ENCODE peak calls at places on chromosome 17, in ten cellular contexts. Y is iris pigment epithelial cell, N is KG1, G is GM23338, T is fibroblast of the aortic adventitia, M is thoracic aorta, U is kidney glomerular epithelial cell, Z is endothelial cell, S is NCI-H1436 treated with DMSO at 0.1 percent for 48 hours, H is NCI-H2081. V is an unnamed sample.

GRCh38 chr17:58358408-58359172 is 6.6 kb upstream of the SUPT4H1 start:
- DNase-seq in S (no peak), Z (no peak), U (no peak), H (no peak), Y (no peak), G (no peak), M (no peak), N (no peak), T (no peak), V (no peak)

GRCh38 chr17:82238562-82239201 is 9.8 kb downstream of the SLC16A3 start:
- DNase-seq in H (peak), M (no peak), Z (peak), G (no peak), Y (peak), U (peak), S (peak), N (no peak), T (peak), V (no peak)

GRCh38 chr17:660453-660852 is 54.2 kb downstream of the VPS53 start:
- DNase-seq in H (no peak), Z (no peak), T (no peak), N (no peak), U (no peak), G (no peak), S (no peak), M (no peak), Y (no peak), V (no peak)

GRCh38 chr17:83170571-83171260 is 91.3 kb downstream of the METRNL start:
- DNase-seq in Z (no peak), M (no peak), S (no peak), H (no peak), G (no peak), Y (no peak), N (no peak), U (no peak), T (no peak), V (no peak)

GRCh38 chr17:38875477-38876080 is 5.7 kb downstream of the LASP1 start:
- DNase-seq in U (no peak), S (no peak), M (no peak), Z (no peak), G (no peak), H (no peak), N (no peak), T (no peak), Y (no peak), V (no peak)

GRCh38 chr17:35069311-35069710 is 5.8 kb upstream of the RFFL start:
- DNase-seq in U (peak), Y (peak), M (no peak), G (no peak), N (no peak), H (no peak), S (no peak), Z (no peak), T (peak), V (no peak)

GRCh38 chr17:46160169-46160568 is 33.1 kb downstream of the KANSL1 start:
- DNase-seq in U (no peak), Z (no peak), Y (no peak), M (no peak), S (no peak), T (no peak), N (no peak), H (no peak), G (no peak), V (no peak)

GRCh38 chr17:4744999-4745969 is 5.6 kb upstream of the CXCL16 start:
- DNase-seq in G (peak), U (no peak), H (no peak), S (no peak), T (no peak), M (no peak), Z (peak), Y (no peak), N (no peak), V (peak)

GRCh38 chr17:14593956-14594355 is 293.1 kb downstream of the HS3ST3B1 start:
- DNase-seq in G (no peak), T (no peak), S (no peak), M (no peak), Z (no peak), N (no peak), U (no peak), H (no peak), Y (no peak), V (no peak)

GRCh38 chr17:77487211-77487629 is 346.5 kb downstream of the SEC14L1 start:
- DNase-seq in M (no peak), N (no peak), Y (no peak), H (no peak), U (no peak), G (no peak), S (no peak), T (no peak), Z (no peak), V (no peak)

GRCh38 chr17:79850571-79851460 is 11.6 kb upstream of the CBX4 start:
- DNase-seq in N (no peak), T (peak), Z (no peak), Y (peak), S (no peak), G (no peak), H (no peak), M (no peak), U (peak), V (no peak)

GRCh38 chr17:67322039-67322787 is 44.2 kb downstream of the PSMD12 start:
- DNase-seq in Y (no peak), Z (no peak), S (no peak), T (no peak), M (no peak), N (no peak), U (no peak), H (peak), G (peak), V (peak)

GRCh38 chr17:73455050-73455687 is 143.4 kb upstream of the CDC42EP4 start:
- DNase-seq in G (no peak), Z (no peak), N (no peak), U (no peak), H (peak), M (peak), T (no peak), Y (no peak), S (no peak), V (peak)

GRCh38 chr17:36501963-36502362 is 15.5 kb downstream of the ZNHIT3 start:
- DNase-seq in M (no peak), Y (no peak), G (no peak), H (no peak), Z (no peak), S (no peak), T (no peak), U (no peak), N (no peak), V (no peak)

GRCh38 chr17:4492762-4493561 is 5.7 kb upstream of the SPNS2 start:
- DNase-seq in Z (peak), H (no peak), T (peak), N (no peak), Y (peak), S (no peak), U (peak), G (peak), M (no peak), V (peak)

GRCh38 chr17:73746314-73747073 is 102.2 kb upstream of the SDK2 start:
- DNase-seq in N (no peak), M (no peak), Z (no peak), H (no peak), U (no peak), S (no peak), G (no peak), Y (no peak), T (no peak), V (no peak)

GRCh38 chr17:76446449-76447231 is 6.3 kb downstream of the UBE2O start:
- DNase-seq in G (peak), N (no peak), Z (no peak), S (no peak), T (peak), H (no peak), Y (peak), U (peak), M (no peak), V (no peak)

GRCh38 chr17:12996941-12997340 is 20.9 kb downstream of the ELAC2 start:
- DNase-seq in N (no peak), G (no peak), Y (no peak), Z (no peak), H (no peak), U (no peak), M (no peak), T (no peak), S (no peak), V (no peak)

GRCh38 chr17:12634789-12635414 is 30.8 kb upstream of the MYOCD start:
- DNase-seq in H (no peak), G (no peak), Y (no peak), U (no peak), S (no peak), Z (peak), N (no peak), M (no peak), T (no peak), V (no peak)

GRCh38 chr17:47119746-47120520 is 69.2 kb downstream of the CDC27 start:
- DNase-seq in N (no peak), M (no peak), H (no peak), Z (no peak), T (peak), S (no peak), U (peak), Y (peak), G (no peak), V (no peak)

GRCh38 chr17:81282141-81282540 is 13.0 kb downstream of the SLC38A10 start:
- DNase-seq in Z (no peak), H (no peak), G (no peak), N (no peak), T (no peak), Y (no peak), M (no peak), U (no peak), S (no peak), V (peak)

GRCh38 chr17:64384253-64385186 is 6.1 kb downstream of the PECAM1 start:
- DNase-seq in M (no peak), Z (no peak), U (peak), S (no peak), N (no peak), T (peak), H (no peak), G (no peak), Y (peak), V (no peak)

GRCh38 chr17:66789093-66789492 is 45.8 kb upstream of the CACNG5 start:
- DNase-seq in M (no peak), H (no peak), Z (no peak), N (no peak), U (no peak), Y (no peak), G (no peak), T (no peak), S (no peak), V (no peak)

GRCh38 chr17:60823520-60823919 is 145.9 kb downstream of the BCAS3 start:
- DNase-seq in N (no peak), H (no peak), U (no peak), G (no peak), Y (no peak), Z (no peak), S (no peak), M (no peak), T (peak), V (no peak)

GRCh38 chr17:61789872-61790271 is 73.5 kb downstream of the BRIP1 start:
- DNase-seq in M (no peak), G (no peak), N (no peak), T (no peak), Z (no peak), Y (no peak), U (no peak), H (no peak), S (no peak), V (no peak)

GRCh38 chr17:77602062-77602746 is 356.3 kb upstream of the TNRC6C start:
- DNase-seq in Z (no peak), N (no peak), T (peak), M (peak), U (no peak), H (no peak), G (no peak), S (no peak), Y (peak), V (no peak)

GRCh38 chr17:1078831-1079561 is 82.1 kb downstream of the TIMM22 start:
- DNase-seq in G (peak), H (peak), M (no peak), S (no peak), U (no peak), N (no peak), Z (no peak), Y (no peak), T (no peak), V (peak)

GRCh38 chr17:74921045-74921681 is 1.9 kb downstream of the USH1G start:
- DNase-seq in M (no peak), N (no peak), U (no peak), H (no peak), G (no peak), S (no peak), Y (no peak), Z (no peak), T (no peak), V (no peak)

V was measured in iPS-NIHi11.